ENCODE peak calls at places on chromosomes 3 and 15, in nine cellular contexts. One of them, this sample, is unnamed.

GRCh38 chr3:57073628-57074027 is 13.2 kb downstream of the SPATA12 start:
- DNase-seq in SK-MEL-5: no peak
- DNase-seq in naive thymus-derived CD8-positive, alpha-beta T cell: no peak
- DNase-seq in hepatocyte: no peak
- DNase-seq in neural progenitor cell: no peak
- DNase-seq in NCI-H1417 treated with DMSO at 0.1 percent for 48 hours: no peak
- DNase-seq in HFF-Myc: no peak
- DNase-seq in LoVo: no peak
- DNase-seq in NCI-H2029: no peak
- DNase-seq in this sample: no peak

GRCh38 chr15:74781673-74782595 is at the start of gene CSK:
- DNase-seq in SK-MEL-5: peak; percentile 64
- DNase-seq in naive thymus-derived CD8-positive, alpha-beta T cell: peak; percentile 92
- DNase-seq in hepatocyte: peak; percentile 92
- DNase-seq in neural progenitor cell: peak; percentile 90
- DNase-seq in NCI-H1417 treated with DMSO at 0.1 percent for 48 hours: no peak
- DNase-seq in HFF-Myc: no peak
- DNase-seq in LoVo: peak; percentile 82
- DNase-seq in NCI-H2029: peak; percentile 34
- DNase-seq in this sample: no peak

GRCh38 chr3:47057212-47057671 is 77.8 kb downstream of the NBEAL2 start:
- DNase-seq in SK-MEL-5: no peak
- DNase-seq in naive thymus-derived CD8-positive, alpha-beta T cell: no peak
- DNase-seq in hepatocyte: no peak
- DNase-seq in neural progenitor cell: no peak
- DNase-seq in NCI-H1417 treated with DMSO at 0.1 percent for 48 hours: no peak
- DNase-seq in HFF-Myc: no peak
- DNase-seq in LoVo: no peak
- DNase-seq in NCI-H2029: no peak
- DNase-seq in this sample: no peak

GRCh38 chr3:101827211-101828174 is 21.8 kb upstream of the NFKBIZ start:
- DNase-seq in SK-MEL-5: peak; percentile 86
- DNase-seq in naive thymus-derived CD8-positive, alpha-beta T cell: peak; percentile 51
- DNase-seq in hepatocyte: peak; percentile 87
- DNase-seq in neural progenitor cell: peak; percentile 82
- DNase-seq in NCI-H1417 treated with DMSO at 0.1 percent for 48 hours: no peak
- DNase-seq in HFF-Myc: peak; percentile 39
- DNase-seq in LoVo: peak; percentile 70
- DNase-seq in NCI-H2029: peak; percentile 79
- DNase-seq in this sample: peak; percentile 28

GRCh38 chr3:100075731-100076543 is 38.4 kb downstream of the FILIP1L start:
- DNase-seq in SK-MEL-5: no peak
- DNase-seq in naive thymus-derived CD8-positive, alpha-beta T cell: no peak
- DNase-seq in hepatocyte: no peak
- DNase-seq in neural progenitor cell: no peak
- DNase-seq in NCI-H1417 treated with DMSO at 0.1 percent for 48 hours: no peak
- DNase-seq in HFF-Myc: no peak
- DNase-seq in LoVo: no peak
- DNase-seq in NCI-H2029: no peak
- DNase-seq in this sample: no peak

GRCh38 chr3:19702416-19703078 is 231.5 kb downstream of the EFHB start:
- DNase-seq in SK-MEL-5: no peak
- DNase-seq in naive thymus-derived CD8-positive, alpha-beta T cell: no peak
- DNase-seq in hepatocyte: no peak
- DNase-seq in neural progenitor cell: no peak
- DNase-seq in NCI-H1417 treated with DMSO at 0.1 percent for 48 hours: no peak
- DNase-seq in HFF-Myc: no peak
- DNase-seq in LoVo: no peak
- DNase-seq in NCI-H2029: no peak
- DNase-seq in this sample: no peak

GRCh38 chr3:72768976-72769375 is 79.3 kb downstream of the SHQ1 start:
- DNase-seq in SK-MEL-5: no peak
- DNase-seq in naive thymus-derived CD8-positive, alpha-beta T cell: no peak
- DNase-seq in hepatocyte: no peak
- DNase-seq in neural progenitor cell: no peak
- DNase-seq in NCI-H1417 treated with DMSO at 0.1 percent for 48 hours: no peak
- DNase-seq in HFF-Myc: no peak
- DNase-seq in LoVo: no peak
- DNase-seq in NCI-H2029: no peak
- DNase-seq in this sample: no peak

GRCh38 chr3:159818399-159818798 is 170.2 kb upstream of the IL12A start:
- DNase-seq in SK-MEL-5: peak; percentile 38
- DNase-seq in naive thymus-derived CD8-positive, alpha-beta T cell: no peak
- DNase-seq in hepatocyte: no peak
- DNase-seq in neural progenitor cell: peak; percentile 71
- DNase-seq in NCI-H1417 treated with DMSO at 0.1 percent for 48 hours: no peak
- DNase-seq in HFF-Myc: no peak
- DNase-seq in LoVo: no peak
- DNase-seq in NCI-H2029: no peak
- DNase-seq in this sample: no peak

GRCh38 chr3:32399030-32399620 is 7.5 kb downstream of the CMTM7 start:
- DNase-seq in SK-MEL-5: peak; percentile 80
- DNase-seq in naive thymus-derived CD8-positive, alpha-beta T cell: no peak
- DNase-seq in hepatocyte: peak; percentile 67
- DNase-seq in neural progenitor cell: peak; percentile 74
- DNase-seq in NCI-H1417 treated with DMSO at 0.1 percent for 48 hours: no peak
- DNase-seq in HFF-Myc: no peak
- DNase-seq in LoVo: peak; percentile 27
- DNase-seq in NCI-H2029: peak; percentile 60
- DNase-seq in this sample: no peak

GRCh38 chr15:100763764-100764750 is 115.6 kb upstream of the ALDH1A3 start:
- DNase-seq in SK-MEL-5: peak; percentile 33
- DNase-seq in naive thymus-derived CD8-positive, alpha-beta T cell: no peak
- DNase-seq in hepatocyte: no peak
- DNase-seq in neural progenitor cell: no peak
- DNase-seq in NCI-H1417 treated with DMSO at 0.1 percent for 48 hours: no peak
- DNase-seq in HFF-Myc: no peak
- DNase-seq in LoVo: no peak
- DNase-seq in NCI-H2029: no peak
- DNase-seq in this sample: no peak

GRCh38 chr3:113912551-113913246 is 35.1 kb upstream of the ZDHHC23 start:
- DNase-seq in SK-MEL-5: peak; percentile 73
- DNase-seq in naive thymus-derived CD8-positive, alpha-beta T cell: no peak
- DNase-seq in hepatocyte: peak; percentile 77
- DNase-seq in neural progenitor cell: peak; percentile 73
- DNase-seq in NCI-H1417 treated with DMSO at 0.1 percent for 48 hours: no peak
- DNase-seq in HFF-Myc: peak; percentile 36
- DNase-seq in LoVo: peak; percentile 84
- DNase-seq in NCI-H2029: peak; percentile 81
- DNase-seq in this sample: no peak

GRCh38 chr3:179811321-179812095 is 158.7 kb downstream of the USP13 start:
- DNase-seq in SK-MEL-5: peak; percentile 90
- DNase-seq in naive thymus-derived CD8-positive, alpha-beta T cell: no peak
- DNase-seq in hepatocyte: peak; percentile 81
- DNase-seq in neural progenitor cell: peak; percentile 74
- DNase-seq in NCI-H1417 treated with DMSO at 0.1 percent for 48 hours: peak; percentile 3
- DNase-seq in HFF-Myc: peak; percentile 50
- DNase-seq in LoVo: peak; percentile 33
- DNase-seq in NCI-H2029: peak; percentile 55
- DNase-seq in this sample: no peak

GRCh38 chr3:136195258-136196063 is 674 bp downstream of the MSL2 start:
- DNase-seq in SK-MEL-5: peak; percentile 74
- DNase-seq in naive thymus-derived CD8-positive, alpha-beta T cell: peak; percentile 75
- DNase-seq in hepatocyte: peak; percentile 73
- DNase-seq in neural progenitor cell: peak; percentile 90
- DNase-seq in NCI-H1417 treated with DMSO at 0.1 percent for 48 hours: no peak
- DNase-seq in HFF-Myc: no peak
- DNase-seq in LoVo: peak; percentile 26
- DNase-seq in NCI-H2029: peak; percentile 36
- DNase-seq in this sample: no peak

GRCh38 chr3:30638685-30639412 is 32.4 kb downstream of the TGFBR2 start:
- DNase-seq in SK-MEL-5: no peak
- DNase-seq in naive thymus-derived CD8-positive, alpha-beta T cell: no peak
- DNase-seq in hepatocyte: no peak
- DNase-seq in neural progenitor cell: no peak
- DNase-seq in NCI-H1417 treated with DMSO at 0.1 percent for 48 hours: no peak
- DNase-seq in HFF-Myc: peak; percentile 39
- DNase-seq in LoVo: no peak
- DNase-seq in NCI-H2029: no peak
- DNase-seq in this sample: no peak

GRCh38 chr15:58228708-58229107 is 90.5 kb downstream of the AQP9 start:
- DNase-seq in SK-MEL-5: peak; percentile 45
- DNase-seq in naive thymus-derived CD8-positive, alpha-beta T cell: no peak
- DNase-seq in hepatocyte: peak; percentile 27
- DNase-seq in neural progenitor cell: peak; percentile 11
- DNase-seq in NCI-H1417 treated with DMSO at 0.1 percent for 48 hours: no peak
- DNase-seq in HFF-Myc: no peak
- DNase-seq in LoVo: no peak
- DNase-seq in NCI-H2029: no peak
- DNase-seq in this sample: no peak

GRCh38 chr3:40999682-41000081 is 199.6 kb upstream of the CTNNB1 start:
- DNase-seq in SK-MEL-5: no peak
- DNase-seq in naive thymus-derived CD8-positive, alpha-beta T cell: no peak
- DNase-seq in hepatocyte: no peak
- DNase-seq in neural progenitor cell: no peak
- DNase-seq in NCI-H1417 treated with DMSO at 0.1 percent for 48 hours: no peak
- DNase-seq in HFF-Myc: no peak
- DNase-seq in LoVo: no peak
- DNase-seq in NCI-H2029: no peak
- DNase-seq in this sample: no peak

GRCh38 chr3:176521531-176522175 is 675.6 kb downstream of the TBL1XR1 start:
- DNase-seq in SK-MEL-5: no peak
- DNase-seq in naive thymus-derived CD8-positive, alpha-beta T cell: no peak
- DNase-seq in hepatocyte: no peak
- DNase-seq in neural progenitor cell: no peak
- DNase-seq in NCI-H1417 treated with DMSO at 0.1 percent for 48 hours: no peak
- DNase-seq in HFF-Myc: peak; percentile 14
- DNase-seq in LoVo: no peak
- DNase-seq in NCI-H2029: no peak
- DNase-seq in this sample: no peak

GRCh38 chr3:44906997-44907396 is 32.6 kb downstream of the TGM4 start:
- DNase-seq in SK-MEL-5: no peak
- DNase-seq in naive thymus-derived CD8-positive, alpha-beta T cell: no peak
- DNase-seq in hepatocyte: no peak
- DNase-seq in neural progenitor cell: no peak
- DNase-seq in NCI-H1417 treated with DMSO at 0.1 percent for 48 hours: no peak
- DNase-seq in HFF-Myc: no peak
- DNase-seq in LoVo: no peak
- DNase-seq in NCI-H2029: no peak
- DNase-seq in this sample: no peak

GRCh38 chr3:106010829-106011228 is 142.0 kb upstream of the CBLB start:
- DNase-seq in SK-MEL-5: no peak
- DNase-seq in naive thymus-derived CD8-positive, alpha-beta T cell: no peak
- DNase-seq in hepatocyte: no peak
- DNase-seq in neural progenitor cell: no peak
- DNase-seq in NCI-H1417 treated with DMSO at 0.1 percent for 48 hours: no peak
- DNase-seq in HFF-Myc: no peak
- DNase-seq in LoVo: no peak
- DNase-seq in NCI-H2029: no peak
- DNase-seq in this sample: no peak

GRCh38 chr3:125594581-125595011 is 701 bp downstream of the OSBPL11 start:
- DNase-seq in SK-MEL-5: no peak
- DNase-seq in naive thymus-derived CD8-positive, alpha-beta T cell: peak; percentile 10
- DNase-seq in hepatocyte: peak; percentile 37
- DNase-seq in neural progenitor cell: peak; percentile 53
- DNase-seq in NCI-H1417 treated with DMSO at 0.1 percent for 48 hours: no peak
- DNase-seq in HFF-Myc: no peak
- DNase-seq in LoVo: no peak
- DNase-seq in NCI-H2029: no peak
- DNase-seq in this sample: no peak

GRCh38 chr3:49173116-49173791 is 1.9 kb downstream of the KLHDC8B start:
- DNase-seq in SK-MEL-5: peak; percentile 15
- DNase-seq in naive thymus-derived CD8-positive, alpha-beta T cell: no peak
- DNase-seq in hepatocyte: peak; percentile 85
- DNase-seq in neural progenitor cell: peak; percentile 87
- DNase-seq in NCI-H1417 treated with DMSO at 0.1 percent for 48 hours: peak; percentile 9
- DNase-seq in HFF-Myc: peak; percentile 21
- DNase-seq in LoVo: no peak
- DNase-seq in NCI-H2029: peak; percentile 43
- DNase-seq in this sample: no peak

GRCh38 chr3:39226106-39226741 is 33.8 kb upstream of the XIRP1 start:
- DNase-seq in SK-MEL-5: no peak
- DNase-seq in naive thymus-derived CD8-positive, alpha-beta T cell: no peak
- DNase-seq in hepatocyte: no peak
- DNase-seq in neural progenitor cell: no peak
- DNase-seq in NCI-H1417 treated with DMSO at 0.1 percent for 48 hours: no peak
- DNase-seq in HFF-Myc: no peak
- DNase-seq in LoVo: no peak
- DNase-seq in NCI-H2029: no peak
- DNase-seq in this sample: no peak

GRCh38 chr3:123329636-123330340 is 119.1 kb downstream of the ADCY5 start:
- DNase-seq in SK-MEL-5: no peak
- DNase-seq in naive thymus-derived CD8-positive, alpha-beta T cell: no peak
- DNase-seq in hepatocyte: no peak
- DNase-seq in neural progenitor cell: no peak
- DNase-seq in NCI-H1417 treated with DMSO at 0.1 percent for 48 hours: no peak
- DNase-seq in HFF-Myc: no peak
- DNase-seq in LoVo: no peak
- DNase-seq in NCI-H2029: peak; percentile 40
- DNase-seq in this sample: no peak

GRCh38 chr15:40957041-40957555 is 3.8 kb downstream of the CHAC1 start:
- DNase-seq in SK-MEL-5: no peak
- DNase-seq in naive thymus-derived CD8-positive, alpha-beta T cell: no peak
- DNase-seq in hepatocyte: no peak
- DNase-seq in neural progenitor cell: no peak
- DNase-seq in NCI-H1417 treated with DMSO at 0.1 percent for 48 hours: no peak
- DNase-seq in HFF-Myc: no peak
- DNase-seq in LoVo: no peak
- DNase-seq in NCI-H2029: no peak
- DNase-seq in this sample: no peak

GRCh38 chr3:64267774-64268604 is 42.7 kb upstream of the PRICKLE2 start:
- DNase-seq in SK-MEL-5: no peak
- DNase-seq in naive thymus-derived CD8-positive, alpha-beta T cell: no peak
- DNase-seq in hepatocyte: peak; percentile 73
- DNase-seq in neural progenitor cell: peak; percentile 80
- DNase-seq in NCI-H1417 treated with DMSO at 0.1 percent for 48 hours: no peak
- DNase-seq in HFF-Myc: no peak
- DNase-seq in LoVo: no peak
- DNase-seq in NCI-H2029: no peak
- DNase-seq in this sample: no peak

GRCh38 chr3:37622999-37623883 is 238.4 kb upstream of the CTDSPL start:
- DNase-seq in SK-MEL-5: peak; percentile 63
- DNase-seq in naive thymus-derived CD8-positive, alpha-beta T cell: no peak
- DNase-seq in hepatocyte: no peak
- DNase-seq in neural progenitor cell: no peak
- DNase-seq in NCI-H1417 treated with DMSO at 0.1 percent for 48 hours: no peak
- DNase-seq in HFF-Myc: no peak
- DNase-seq in LoVo: no peak
- DNase-seq in NCI-H2029: no peak
- DNase-seq in this sample: no peak

GRCh38 chr3:9902372-9903237 is at the start of gene IL17RE:
- DNase-seq in SK-MEL-5: no peak
- DNase-seq in naive thymus-derived CD8-positive, alpha-beta T cell: no peak
- DNase-seq in hepatocyte: no peak
- DNase-seq in neural progenitor cell: peak; percentile 31
- DNase-seq in NCI-H1417 treated with DMSO at 0.1 percent for 48 hours: no peak
- DNase-seq in HFF-Myc: no peak
- DNase-seq in LoVo: no peak
- DNase-seq in NCI-H2029: no peak
- DNase-seq in this sample: no peak

This sample was measured in NCI-H1436 treated with DMSO at 0.1 percent for 48 hours.